ENCODE peak calls at places on chromosome 2, in seven cellular contexts. O is MV-4-11; L is AG04450; E is epithelial cell of esophagus; Y is CD8-positive, alpha-beta T cell; K is prostate gland; S is GM12865. B is an unnamed sample.

GRCh38 chr2:74632209-74632938 is 15.8 kb downstream of the M1AP start:
- DNase-seq in O (no peak), L (no peak), E (no peak), Y (no peak), K (no peak), S (no peak), B (no peak)

GRCh38 chr2:99067871-99068270 is 73.6 kb upstream of the C2orf15 start:
- DNase-seq in O (peak; percentile 42), L (no peak), E (no peak), Y (no peak), K (no peak), S (no peak), B (no peak)

GRCh38 chr2:179336782-179337534 is 72.3 kb upstream of the SESTD1 start:
- DNase-seq in O (no peak), L (no peak), E (no peak), Y (no peak), K (no peak), S (no peak), B (no peak)

GRCh38 chr2:141105763-141106162 is 1025.1 kb downstream of the LRP1B start:
- DNase-seq in O (no peak), L (no peak), E (no peak), Y (no peak), K (no peak), S (no peak), B (no peak)

GRCh38 chr2:38415761-38416291 is 38.8 kb upstream of the ATL2 start:
- DNase-seq in O (no peak), L (no peak), E (no peak), Y (no peak), K (peak; percentile 40), S (no peak), B (no peak)

GRCh38 chr2:239881561-239882320 is 143.4 kb downstream of the NDUFA10 start:
- DNase-seq in O (no peak), L (no peak), E (no peak), Y (no peak), K (no peak), S (no peak), B (no peak)

GRCh38 chr2:225512873-225513580 is 113.5 kb downstream of the NYAP2 start:
- DNase-seq in O (no peak), L (peak; percentile 18), E (peak; percentile 13), Y (no peak), K (no peak), S (no peak), B (no peak)

GRCh38 chr2:55144922-55145820 is 86.9 kb downstream of the CLHC1 start:
- DNase-seq in O (no peak), L (no peak), E (no peak), Y (no peak), K (no peak), S (no peak), B (no peak)

GRCh38 chr2:234500394-234501006 is 3.6 kb upstream of the ARL4C start:
- DNase-seq in O (peak; percentile 56), L (no peak), E (peak; percentile 69), Y (peak; percentile 62), K (peak; percentile 52), S (peak; percentile 88), B (no peak)

GRCh38 chr2:149716687-149717086 is 129.1 kb upstream of the MMADHC start:
- DNase-seq in O (no peak), L (no peak), E (no peak), Y (no peak), K (no peak), S (no peak), B (no peak)

GRCh38 chr2:68124321-68124720 is 33.4 kb upstream of the PNO1 start:
- DNase-seq in O (no peak), L (no peak), E (no peak), Y (no peak), K (no peak), S (no peak), B (no peak)

B was measured in AG04449.